ENCODE peak calls at places on chromosomes 4 and X, in eight cellular contexts. Y, V, K, N, G, M, F and D are unnamed samples.

GRCh38 chr4:85420831-85421230 is 54.1 kb upstream of the ARHGAP24 start:
- DNase-seq in G (no peak), V (no peak), N (no peak), M (no peak), K (peak), F (no peak), Y (no peak), D (no peak)

GRCh38 chrX:17547658-17548057 is 172.7 kb downstream of the NHS start:
- DNase-seq in Y (no peak), V (no peak), F (peak), G (peak), M (peak), N (peak), K (no peak), D (no peak)

GRCh38 chr4:108166441-108167315 is 2.1 kb downstream of the LEF1 start:
- DNase-seq in M (no peak), G (no peak), V (no peak), F (no peak), Y (no peak), K (peak), N (no peak), D (peak)

GRCh38 chr4:182289809-182290208 is 46.6 kb downstream of the TENM3 start:
- DNase-seq in N (no peak), G (no peak), Y (no peak), M (no peak), K (no peak), V (no peak), F (no peak), D (peak)

GRCh38 chrX:42109428-42109827 is 186.1 kb upstream of the CASK start:
- DNase-seq in F (no peak), G (no peak), Y (no peak), M (no peak), K (no peak), N (no peak), V (no peak), D (no peak)

GRCh38 chrX:45771560-45772340 is 571.1 kb upstream of the DIPK2B start:
- DNase-seq in F (no peak), K (peak), M (no peak), N (peak), V (no peak), Y (no peak), G (peak), D (no peak)

GRCh38 chr4:83196936-83197335 is 82.4 kb upstream of the PLAC8 start:
- DNase-seq in G (no peak), F (no peak), M (no peak), N (no peak), V (no peak), Y (no peak), K (no peak), D (no peak)

GRCh38 chr4:73661646-73662119 is 41.4 kb upstream of the RASSF6 start:
- DNase-seq in N (no peak), F (peak), G (peak), V (no peak), M (peak), Y (no peak), K (no peak), D (no peak)

GRCh38 chr4:12499693-12500092 is 984.4 kb downstream of the RAB28 start:
- DNase-seq in Y (no peak), F (no peak), M (no peak), G (no peak), V (no peak), K (no peak), N (no peak), D (no peak)

GRCh38 chr4:40628888-40629287 is 776 bp downstream of the RBM47 start:
- DNase-seq in M (no peak), K (no peak), Y (no peak), N (no peak), F (no peak), V (no peak), G (no peak), D (no peak)

GRCh38 chr4:123555500-123556273 is 159.1 kb downstream of the SPRY1 start:
- DNase-seq in K (no peak), V (no peak), G (no peak), Y (no peak), N (peak), F (peak), M (no peak), D (peak)

GRCh38 chr4:83757121-83757621 is 221.3 kb downstream of the GPAT3 start:
- DNase-seq in M (no peak), V (no peak), F (no peak), K (no peak), G (peak), Y (no peak), N (no peak), D (no peak)

GRCh38 chrX:38375888-38376287 is 23.5 kb downstream of the OTC start:
- DNase-seq in V (no peak), M (no peak), G (no peak), N (no peak), Y (no peak), F (no peak), K (peak), D (peak)

GRCh38 chr4:95066011-95066410 is 308.3 kb downstream of the BMPR1B start:
- DNase-seq in K (no peak), Y (no peak), V (no peak), N (no peak), F (no peak), G (no peak), M (no peak), D (no peak)

GRCh38 chr4:10074767-10075105 is 41.9 kb downstream of the WDR1 start:
- DNase-seq in F (no peak), M (no peak), G (no peak), V (no peak), N (no peak), K (peak), Y (no peak), D (peak)

GRCh38 chr4:53551963-53552362 is 39.3 kb downstream of the LNX1 start:
- DNase-seq in G (no peak), Y (no peak), M (no peak), V (no peak), F (no peak), K (no peak), N (no peak), D (no peak)

GRCh38 chr4:13616597-13616996 is 10.9 kb downstream of the BOD1L1 start:
- DNase-seq in V (no peak), G (no peak), F (no peak), K (no peak), M (no peak), N (no peak), Y (no peak), D (no peak)

GRCh38 chr4:40307627-40308497 is 27.3 kb upstream of the CHRNA9 start:
- DNase-seq in M (no peak), N (no peak), F (no peak), Y (no peak), K (peak), V (no peak), G (no peak), D (no peak)

GRCh38 chr4:106062452-106062875 is 167.2 kb downstream of the NPNT start:
- DNase-seq in Y (no peak), V (no peak), M (peak), F (peak), K (no peak), N (no peak), G (peak), D (no peak)

GRCh38 chr4:170047774-170048354 is 21.7 kb upstream of the MFAP3L start:
- DNase-seq in F (peak), N (peak), Y (peak), K (peak), M (peak), V (no peak), G (peak), D (peak)

GRCh38 chrX:69268637-69269036 is 103.4 kb upstream of the PJA1 start:
- DNase-seq in G (no peak), K (no peak), N (no peak), F (no peak), M (no peak), V (no peak), Y (no peak), D (no peak)

GRCh38 chr4:113781439-113782040 is 20.0 kb upstream of the CAMK2D start:
- DNase-seq in V (no peak), F (no peak), N (no peak), G (no peak), Y (no peak), K (peak), M (no peak), D (peak)

GRCh38 chrX:129780441-129781105 is 824 bp downstream of the SASH3 start:
- DNase-seq in K (no peak), F (no peak), V (no peak), N (peak), G (no peak), Y (no peak), M (no peak), D (no peak)

GRCh38 chr4:139819082-139819481 is 153.5 kb downstream of the MGST2 start:
- DNase-seq in N (no peak), F (no peak), M (no peak), V (no peak), G (no peak), K (no peak), Y (no peak), D (no peak)

GRCh38 chr4:94870151-94870550 is 112.4 kb downstream of the BMPR1B start:
- DNase-seq in Y (no peak), N (no peak), G (peak), M (no peak), K (no peak), F (no peak), V (no peak), D (no peak)

GRCh38 chr4:184792950-184793555 is 32.7 kb downstream of the ACSL1 start:
- DNase-seq in N (no peak), F (peak), V (no peak), G (peak), Y (no peak), M (peak), K (no peak), D (no peak)

GRCh38 chrX:22740836-22741235 is 258.9 kb upstream of the DDX53 start:
- DNase-seq in G (no peak), Y (no peak), V (no peak), K (no peak), N (no peak), F (no peak), M (no peak), D (no peak)

GRCh38 chrX:150269613-150270254 is 93.4 kb upstream of the MAMLD1 start:
- DNase-seq in F (no peak), N (no peak), Y (no peak), K (no peak), M (no peak), G (no peak), V (no peak), D (no peak)

GRCh38 chrX:375181-376036 is 11.3 kb downstream of the PPP2R3B start:
- DNase-seq in F (no peak), Y (no peak), V (no peak), N (peak), G (no peak), K (no peak), M (no peak), D (no peak)

GRCh38 chrX:1386338-1387127 is 5.4 kb downstream of the SLC25A6 start:
- DNase-seq in M (no peak), K (no peak), N (peak), G (no peak), V (no peak), F (no peak), Y (no peak), D (no peak)

GRCh38 chrX:42398967-42399631 is 378.9 kb downstream of the PPP1R2C start:
- DNase-seq in N (no peak), V (no peak), K (no peak), G (no peak), F (no peak), Y (no peak), M (no peak), D (no peak)

GRCh38 chrX:101759000-101759399 is 99.3 kb upstream of the ARMCX2 start:
- DNase-seq in Y (no peak), M (peak), F (peak), N (no peak), G (peak), V (no peak), K (peak), D (peak)

GRCh38 chrX:140723251-140723650 is 13.7 kb downstream of the LINC00632 start:
- DNase-seq in K (no peak), Y (no peak), M (no peak), G (no peak), N (no peak), F (no peak), V (no peak), D (no peak)

GRCh38 chr4:62531731-62532130 is 1331.6 kb downstream of the ADGRL3 start:
- DNase-seq in M (no peak), Y (no peak), N (no peak), G (no peak), F (no peak), V (no peak), K (no peak), D (peak)

GRCh38 chr4:101695176-101695575 is 95.4 kb upstream of the BANK1 start:
- DNase-seq in V (no peak), K (no peak), N (no peak), Y (no peak), F (no peak), G (no peak), M (peak), D (no peak)

GRCh38 chr4:150591284-150591874 is 9.4 kb downstream of the MAB21L2 start:
- DNase-seq in V (no peak), Y (no peak), F (no peak), N (no peak), K (no peak), M (no peak), G (no peak), D (no peak)

GRCh38 chr4:306551-306961 is 1.3 kb upstream of the ZNF732 start:
- DNase-seq in N (no peak), G (no peak), Y (no peak), V (no peak), F (no peak), K (peak), M (no peak), D (no peak)

GRCh38 chr4:72473434-72473900 is 95.6 kb downstream of the ADAMTS3 start:
- DNase-seq in K (no peak), V (no peak), G (no peak), M (no peak), F (no peak), N (no peak), Y (no peak), D (no peak)

GRCh38 chrX:96906741-96907140 is 23.0 kb downstream of the RPA4 start:
- DNase-seq in V (no peak), Y (no peak), G (no peak), M (no peak), K (no peak), N (no peak), F (no peak), D (no peak)

GRCh38 chrX:44828008-44828605 is 15.7 kb upstream of the DUSP21 start:
- DNase-seq in F (peak), V (no peak), G (peak), M (peak), N (no peak), K (no peak), Y (no peak), D (no peak)